ENCODE peak calls at places on chromosomes 11 and 22, in four cellular contexts. One of them, this sample, is unnamed.

GRCh38 chr22:49733631-49734030 is 94.0 kb downstream of the BRD1 start:
- DNase-seq in ascending aorta: no peak
- DNase-seq in heart left ventricle: no peak
- DNase-seq in GM13976: no peak
- DNase-seq in this sample: no peak

GRCh38 chr11:131899954-131900580 is 529.7 kb downstream of the NTM start:
- DNase-seq in ascending aorta: no peak
- DNase-seq in GM13976: no peak
- DNase-seq in heart left ventricle: no peak
- DNase-seq in this sample: no peak

GRCh38 chr22:32748509-32748908 is 53.0 kb upstream of the TIMP3 start:
- DNase-seq in GM13976: no peak
- DNase-seq in heart left ventricle: no peak
- DNase-seq in ascending aorta: no peak
- DNase-seq in this sample: no peak

GRCh38 chr11:8810331-8811301 is 100.4 kb upstream of the AKIP1 start:
- DNase-seq in ascending aorta: peak; percentile 47
- DNase-seq in GM13976: peak; percentile 75
- DNase-seq in heart left ventricle: peak; percentile 86
- DNase-seq in this sample: no peak

GRCh38 chr11:122691751-122692150 is 36.2 kb downstream of the UBASH3B start:
- DNase-seq in heart left ventricle: no peak
- DNase-seq in GM13976: no peak
- DNase-seq in ascending aorta: no peak
- DNase-seq in this sample: no peak

GRCh38 chr11:66857234-66857926 is 516 bp downstream of the LRFN4 start:
- DNase-seq in heart left ventricle: no peak
- DNase-seq in GM13976: peak; percentile 69
- DNase-seq in ascending aorta: no peak
- DNase-seq in this sample: no peak

GRCh38 chr11:86473991-86474833 is 99.5 kb downstream of the CCDC81 start:
- DNase-seq in GM13976: no peak
- DNase-seq in ascending aorta: no peak
- DNase-seq in heart left ventricle: peak; percentile 70
- DNase-seq in this sample: no peak

GRCh38 chr11:45366839-45367238 is 80.7 kb upstream of the SYT13 start:
- DNase-seq in GM13976: no peak
- DNase-seq in ascending aorta: no peak
- DNase-seq in heart left ventricle: no peak
- DNase-seq in this sample: no peak

GRCh38 chr11:125315088-125315740 is 150.7 kb downstream of the PKNOX2 start:
- DNase-seq in ascending aorta: no peak
- DNase-seq in heart left ventricle: peak; percentile 56
- DNase-seq in GM13976: no peak
- DNase-seq in this sample: no peak

GRCh38 chr11:72436667-72437066 is 2.3 kb upstream of the CLPB start:
- DNase-seq in heart left ventricle: no peak
- DNase-seq in ascending aorta: no peak
- DNase-seq in GM13976: no peak
- DNase-seq in this sample: no peak

GRCh38 chr11:85170184-85170583 is 457.0 kb downstream of the DLG2 start:
- DNase-seq in heart left ventricle: no peak
- DNase-seq in ascending aorta: no peak
- DNase-seq in GM13976: no peak
- DNase-seq in this sample: no peak

GRCh38 chr11:97751405-97751804 is 1269.3 kb upstream of the CNTN5 start:
- DNase-seq in heart left ventricle: peak; percentile 46
- DNase-seq in GM13976: no peak
- DNase-seq in ascending aorta: no peak
- DNase-seq in this sample: no peak

GRCh38 chr11:73334244-73335203 is 26.4 kb downstream of the ARHGEF17 start:
- DNase-seq in ascending aorta: peak; percentile 59
- DNase-seq in GM13976: peak; percentile 75
- DNase-seq in heart left ventricle: peak; percentile 88
- DNase-seq in this sample: peak; percentile 59

GRCh38 chr22:44616882-44617655 is 84.9 kb upstream of the PRR5 start:
- DNase-seq in ascending aorta: no peak
- DNase-seq in heart left ventricle: peak; percentile 42
- DNase-seq in GM13976: no peak
- DNase-seq in this sample: peak; percentile 46

GRCh38 chr11:132342408-132342807 is 972.0 kb downstream of the NTM start:
- DNase-seq in heart left ventricle: no peak
- DNase-seq in ascending aorta: no peak
- DNase-seq in GM13976: no peak
- DNase-seq in this sample: no peak

GRCh38 chr22:46878549-46878948 is 116.1 kb downstream of the TBC1D22A start:
- DNase-seq in ascending aorta: no peak
- DNase-seq in GM13976: no peak
- DNase-seq in heart left ventricle: no peak
- DNase-seq in this sample: no peak

GRCh38 chr11:86292912-86293606 is 9.0 kb upstream of the HIKESHI start:
- DNase-seq in GM13976: peak; percentile 32
- DNase-seq in ascending aorta: no peak
- DNase-seq in heart left ventricle: no peak
- DNase-seq in this sample: no peak

GRCh38 chr11:129544691-129545090 is 169.0 kb downstream of the BARX2 start:
- DNase-seq in ascending aorta: no peak
- DNase-seq in heart left ventricle: no peak
- DNase-seq in GM13976: no peak
- DNase-seq in this sample: no peak

GRCh38 chr11:105052487-105052886 is 7.4 kb upstream of the CARD16 start:
- DNase-seq in ascending aorta: no peak
- DNase-seq in GM13976: no peak
- DNase-seq in heart left ventricle: no peak
- DNase-seq in this sample: no peak

GRCh38 chr22:28568099-28568498 is 111.5 kb downstream of the TTC28 start:
- DNase-seq in heart left ventricle: no peak
- DNase-seq in GM13976: no peak
- DNase-seq in ascending aorta: no peak
- DNase-seq in this sample: no peak

GRCh38 chr11:32109138-32109537 is 18.3 kb downstream of the RCN1 start:
- DNase-seq in GM13976: no peak
- DNase-seq in ascending aorta: no peak
- DNase-seq in heart left ventricle: no peak
- DNase-seq in this sample: no peak

GRCh38 chr11:79155237-79155636 is 285.6 kb downstream of the TENM4 start:
- DNase-seq in heart left ventricle: no peak
- DNase-seq in ascending aorta: no peak
- DNase-seq in GM13976: no peak
- DNase-seq in this sample: no peak

GRCh38 chr11:79160786-79161403 is 279.9 kb downstream of the TENM4 start:
- DNase-seq in heart left ventricle: no peak
- DNase-seq in ascending aorta: no peak
- DNase-seq in GM13976: no peak
- DNase-seq in this sample: no peak

GRCh38 chr11:79156031-79156430 is 284.8 kb downstream of the TENM4 start:
- DNase-seq in heart left ventricle: no peak
- DNase-seq in ascending aorta: no peak
- DNase-seq in GM13976: no peak
- DNase-seq in this sample: no peak

GRCh38 chr11:79157738-79158137 is 283.1 kb downstream of the TENM4 start:
- DNase-seq in heart left ventricle: no peak
- DNase-seq in ascending aorta: no peak
- DNase-seq in GM13976: no peak
- DNase-seq in this sample: no peak

DNA sequence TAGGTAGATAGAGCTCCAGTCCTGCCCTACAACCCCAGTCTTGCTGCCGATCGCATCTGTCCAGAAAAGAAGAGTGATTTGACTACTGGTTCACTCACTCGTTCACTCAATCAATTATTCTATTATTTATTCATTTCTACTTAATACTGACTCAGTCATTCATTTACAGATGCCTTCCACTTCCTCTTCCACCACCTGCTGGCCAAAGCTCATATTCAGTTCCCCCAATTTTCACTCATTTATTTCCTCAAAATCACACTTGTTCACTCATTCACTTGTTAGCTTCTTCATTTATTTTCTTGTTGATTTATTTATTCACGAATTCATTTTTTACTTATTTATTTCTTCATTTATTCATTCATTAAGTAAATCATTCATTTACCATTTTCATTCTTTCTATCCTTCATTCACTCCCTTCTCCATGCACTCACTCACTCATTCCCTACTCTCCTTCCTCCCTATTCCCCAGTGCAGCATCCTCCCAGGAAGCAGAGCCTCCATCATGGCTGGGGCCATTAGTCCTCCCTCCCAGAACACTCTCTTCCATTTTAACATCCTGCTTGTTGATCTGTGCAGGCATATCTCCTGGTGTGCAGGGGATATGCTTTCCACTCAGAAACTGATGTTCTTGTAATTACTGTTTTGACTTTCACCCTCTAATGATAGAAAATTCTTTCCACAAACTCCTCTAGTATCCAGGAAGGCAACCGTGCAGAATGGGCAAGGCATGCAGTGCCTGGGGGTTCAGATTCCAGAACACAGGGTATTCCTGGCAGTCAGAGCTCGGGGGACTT is 281.0 kb downstream of the TENM4 start:
- DNase-seq in heart left ventricle: no peak
- DNase-seq in ascending aorta: no peak
- DNase-seq in GM13976: no peak
- DNase-seq in this sample: no peak
- TF ChIP-seq CTCF in heart left ventricle: no peak
- TF ChIP-seq CTCF in ascending aorta: no peak
- TF ChIP-seq CTCF in GM13976: no peak
- TF ChIP-seq CTCF in this sample: no peak

GRCh38 chr11:110463153-110463552 is 33.4 kb downstream of the FDX1 start:
- DNase-seq in heart left ventricle: no peak
- DNase-seq in GM13976: no peak
- DNase-seq in ascending aorta: no peak
- DNase-seq in this sample: no peak
- TF ChIP-seq CTCF in heart left ventricle: peak; percentile 51
- TF ChIP-seq CTCF in GM13976: peak; percentile 29
- TF ChIP-seq CTCF in ascending aorta: peak; percentile 46
- TF ChIP-seq CTCF in this sample: peak; percentile 50

DNA sequence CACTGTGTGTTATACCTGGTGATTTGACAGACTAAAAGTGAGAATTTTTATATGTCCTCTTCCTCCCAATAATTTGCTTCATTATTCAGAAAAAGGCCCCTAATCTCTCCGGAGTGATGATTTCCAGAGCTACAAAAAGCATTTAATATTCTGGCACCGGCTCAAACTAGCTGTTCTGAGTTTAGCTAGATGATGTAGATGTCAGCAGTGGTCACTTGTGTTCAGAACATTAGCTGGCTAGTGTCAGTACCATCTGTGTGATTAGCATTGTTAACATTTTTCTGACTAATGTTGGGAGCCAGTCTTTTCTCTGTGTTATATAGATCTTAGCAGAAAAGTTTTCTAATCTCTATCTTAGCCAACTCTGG is 68.7 kb upstream of the RRM1 start:
- DNase-seq in heart left ventricle: no peak
- DNase-seq in ascending aorta: no peak
- DNase-seq in GM13976: no peak
- DNase-seq in this sample: no peak
- TF ChIP-seq CTCF in heart left ventricle: no peak
- TF ChIP-seq CTCF in ascending aorta: no peak
- TF ChIP-seq CTCF in GM13976: no peak
- TF ChIP-seq CTCF in this sample: no peak

GRCh38 chr11:64750361-64751054 is 6.6 kb upstream of the RASGRP2 start:
- DNase-seq in ascending aorta: no peak
- DNase-seq in GM13976: no peak
- DNase-seq in heart left ventricle: no peak
- DNase-seq in this sample: no peak
- TF ChIP-seq CTCF in ascending aorta: no peak
- TF ChIP-seq CTCF in GM13976: no peak
- TF ChIP-seq CTCF in heart left ventricle: no peak
- TF ChIP-seq CTCF in this sample: no peak

DNA sequence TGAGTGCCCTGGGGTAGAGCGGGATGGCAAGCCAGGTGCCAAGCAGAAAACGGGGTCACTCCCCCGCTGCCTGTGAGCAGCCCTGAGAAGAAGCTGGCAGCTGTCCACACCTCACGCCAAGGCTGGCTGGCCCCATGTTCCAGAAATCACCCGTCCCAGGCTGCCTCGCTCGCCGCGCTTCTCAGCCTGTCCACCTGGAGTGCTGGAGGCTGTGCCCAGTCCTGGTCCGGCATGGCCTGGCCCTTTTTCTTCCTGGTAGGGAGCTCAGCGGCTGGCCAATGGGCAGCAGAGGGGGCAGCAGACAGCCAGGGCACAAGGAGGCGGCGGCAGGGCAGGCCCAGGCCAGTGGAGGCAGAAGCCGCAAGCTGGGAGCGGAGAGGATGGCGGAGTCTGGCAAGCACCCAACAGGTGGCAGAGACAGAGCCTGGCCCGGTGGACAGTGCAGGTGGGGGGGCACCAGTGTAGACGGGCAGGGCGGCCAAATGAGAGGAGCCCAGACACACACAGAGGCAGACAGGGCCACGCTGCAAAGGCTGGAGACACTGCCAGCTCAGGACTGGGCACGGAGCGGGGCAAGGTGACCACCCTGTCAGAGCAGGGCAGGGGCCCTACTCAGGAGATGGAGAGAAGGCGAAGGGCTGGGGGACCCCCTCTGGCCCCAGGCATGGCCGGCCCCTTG is 37.2 kb upstream of the TH start:
- DNase-seq in ascending aorta: no peak
- DNase-seq in heart left ventricle: peak; percentile 20
- DNase-seq in GM13976: peak; percentile 19
- DNase-seq in this sample: peak; percentile 37
- TF ChIP-seq CTCF in ascending aorta: no peak
- TF ChIP-seq CTCF in heart left ventricle: no peak
- TF ChIP-seq CTCF in GM13976: no peak
- TF ChIP-seq CTCF in this sample: no peak

DNA sequence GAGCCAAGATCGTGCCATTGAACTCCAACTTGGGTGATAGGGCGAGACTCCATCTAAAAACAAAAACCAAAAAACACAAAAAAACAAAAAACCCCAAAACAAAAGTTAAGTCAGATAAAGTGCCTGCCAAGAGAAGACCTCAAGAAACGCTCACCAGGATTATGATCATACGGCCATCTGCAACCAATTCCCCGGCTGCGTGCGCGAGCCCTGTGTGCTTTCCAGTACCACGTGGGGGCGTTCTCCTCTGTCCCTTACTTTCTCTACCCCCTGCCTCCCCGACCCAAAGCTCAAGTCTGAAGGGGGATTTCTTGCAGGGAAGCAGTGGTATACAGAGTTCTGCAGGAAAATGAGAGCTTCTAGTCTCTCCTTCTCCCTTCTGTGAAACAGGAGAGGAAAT is 10.5 kb upstream of the RPS19BP1 start:
- DNase-seq in heart left ventricle: no peak
- DNase-seq in ascending aorta: no peak
- DNase-seq in GM13976: no peak
- DNase-seq in this sample: no peak
- TF ChIP-seq CTCF in heart left ventricle: no peak
- TF ChIP-seq CTCF in ascending aorta: no peak
- TF ChIP-seq CTCF in GM13976: peak; percentile 53
- TF ChIP-seq CTCF in this sample: no peak

GRCh38 chr22:23521442-23522113 is 58.5 kb downstream of the IGLL1 start:
- DNase-seq in GM13976: peak; percentile 92
- DNase-seq in ascending aorta: peak; percentile 47
- DNase-seq in heart left ventricle: peak; percentile 91
- DNase-seq in this sample: peak; percentile 83
- TF ChIP-seq CTCF in GM13976: no peak
- TF ChIP-seq CTCF in ascending aorta: no peak
- TF ChIP-seq CTCF in heart left ventricle: no peak
- TF ChIP-seq CTCF in this sample: no peak

This sample was measured in CD14-positive monocyte.